ENCODE peak calls at places on chromosomes 3 and 15, in five cellular contexts. One of them, this sample, is unnamed.

GRCh38 chr3:197295871-197296270 is 2.5 kb downstream of the DLG1 start:
- DNase-seq in mammary epithelial cell: no peak
- DNase-seq in PC-9: no peak
- DNase-seq in HepG2: no peak
- DNase-seq in fibroblast of lung: peak; percentile 25
- DNase-seq in this sample: no peak

GRCh38 chr15:68797589-68798377 is 22.9 kb downstream of the ANP32A start:
- DNase-seq in HepG2: no peak
- DNase-seq in PC-9: no peak
- DNase-seq in fibroblast of lung: no peak
- DNase-seq in mammary epithelial cell: no peak
- DNase-seq in this sample: no peak

GRCh38 chr3:46632792-46633191 is 20.5 kb downstream of the FAM240A start:
- DNase-seq in mammary epithelial cell: no peak
- DNase-seq in HepG2: peak; percentile 30
- DNase-seq in PC-9: no peak
- DNase-seq in fibroblast of lung: no peak
- DNase-seq in this sample: peak; percentile 55

GRCh38 chr3:135650309-135650708 is 315.2 kb upstream of the PPP2R3A start:
- DNase-seq in fibroblast of lung: no peak
- DNase-seq in HepG2: no peak
- DNase-seq in PC-9: no peak
- DNase-seq in mammary epithelial cell: no peak
- DNase-seq in this sample: no peak

GRCh38 chr3:128970741-128971048 is 23.2 kb downstream of the CFAP92 start:
- DNase-seq in mammary epithelial cell: no peak
- DNase-seq in HepG2: no peak
- DNase-seq in fibroblast of lung: peak; percentile 7
- DNase-seq in PC-9: no peak
- DNase-seq in this sample: peak; percentile 25

GRCh38 chr3:43692085-43692484 is 1.3 kb downstream of the ABHD5 start:
- DNase-seq in mammary epithelial cell: no peak
- DNase-seq in HepG2: no peak
- DNase-seq in fibroblast of lung: no peak
- DNase-seq in PC-9: no peak
- DNase-seq in this sample: no peak

GRCh38 chr15:71154607-71155200 is 39.4 kb downstream of the THSD4 start:
- DNase-seq in HepG2: no peak
- DNase-seq in fibroblast of lung: no peak
- DNase-seq in PC-9: no peak
- DNase-seq in mammary epithelial cell: no peak
- DNase-seq in this sample: peak; percentile 16

GRCh38 chr3:32913790-32914446 is 37.5 kb upstream of the CCR4 start:
- DNase-seq in mammary epithelial cell: peak; percentile 84
- DNase-seq in fibroblast of lung: peak; percentile 58
- DNase-seq in HepG2: no peak
- DNase-seq in PC-9: no peak
- DNase-seq in this sample: peak; percentile 85

GRCh38 chr15:101244039-101244781 is 7.6 kb downstream of the CHSY1 start:
- DNase-seq in PC-9: no peak
- DNase-seq in HepG2: peak; percentile 63
- DNase-seq in fibroblast of lung: peak; percentile 69
- DNase-seq in mammary epithelial cell: no peak
- DNase-seq in this sample: no peak

GRCh38 chr3:101484805-101485620 is 28.0 kb downstream of the SENP7 start:
- DNase-seq in HepG2: no peak
- DNase-seq in mammary epithelial cell: peak; percentile 64
- DNase-seq in PC-9: peak; percentile 49
- DNase-seq in fibroblast of lung: peak; percentile 75
- DNase-seq in this sample: peak; percentile 60

GRCh38 chr15:67366904-67367303 is 112.3 kb downstream of the IQCH start:
- DNase-seq in fibroblast of lung: no peak
- DNase-seq in mammary epithelial cell: no peak
- DNase-seq in HepG2: no peak
- DNase-seq in PC-9: no peak
- DNase-seq in this sample: no peak

GRCh38 chr3:135926664-135927063 is 38.9 kb upstream of the PPP2R3A start:
- DNase-seq in HepG2: no peak
- DNase-seq in PC-9: no peak
- DNase-seq in fibroblast of lung: no peak
- DNase-seq in mammary epithelial cell: no peak
- DNase-seq in this sample: no peak

DNA sequence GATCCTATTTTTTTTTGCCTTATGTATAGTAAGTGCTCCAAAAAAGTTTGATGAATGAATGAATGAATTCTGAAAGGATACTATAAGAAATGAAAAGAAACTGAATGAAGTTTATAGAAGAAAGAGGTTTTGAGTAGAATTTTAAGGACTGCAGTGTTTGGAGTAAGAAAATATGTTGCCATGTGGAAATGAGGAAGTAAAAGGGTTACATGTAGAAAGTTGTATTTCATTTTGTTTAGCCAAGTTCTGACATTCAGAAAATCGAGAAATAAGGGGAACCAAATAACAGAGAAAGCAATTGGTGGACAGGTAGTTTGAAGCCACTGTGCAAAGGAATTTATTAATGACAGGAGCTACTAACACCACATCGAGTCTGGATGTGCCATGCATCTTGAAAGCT is 200.7 kb downstream of the SATB1 start:
- DNase-seq in mammary epithelial cell: no peak
- DNase-seq in fibroblast of lung: no peak
- DNase-seq in HepG2: no peak
- DNase-seq in PC-9: no peak
- DNase-seq in this sample: no peak
- H3K4me3 ChIP-seq in mammary epithelial cell: no peak overlapping the region
- H3K4me3 ChIP-seq in fibroblast of lung: no peak overlapping the region
- H3K4me3 ChIP-seq in HepG2: no peak overlapping the region
- H3K4me3 ChIP-seq in PC-9: no peak overlapping the region
- H3K4me3 ChIP-seq in this sample: no peak overlapping the region

DNA sequence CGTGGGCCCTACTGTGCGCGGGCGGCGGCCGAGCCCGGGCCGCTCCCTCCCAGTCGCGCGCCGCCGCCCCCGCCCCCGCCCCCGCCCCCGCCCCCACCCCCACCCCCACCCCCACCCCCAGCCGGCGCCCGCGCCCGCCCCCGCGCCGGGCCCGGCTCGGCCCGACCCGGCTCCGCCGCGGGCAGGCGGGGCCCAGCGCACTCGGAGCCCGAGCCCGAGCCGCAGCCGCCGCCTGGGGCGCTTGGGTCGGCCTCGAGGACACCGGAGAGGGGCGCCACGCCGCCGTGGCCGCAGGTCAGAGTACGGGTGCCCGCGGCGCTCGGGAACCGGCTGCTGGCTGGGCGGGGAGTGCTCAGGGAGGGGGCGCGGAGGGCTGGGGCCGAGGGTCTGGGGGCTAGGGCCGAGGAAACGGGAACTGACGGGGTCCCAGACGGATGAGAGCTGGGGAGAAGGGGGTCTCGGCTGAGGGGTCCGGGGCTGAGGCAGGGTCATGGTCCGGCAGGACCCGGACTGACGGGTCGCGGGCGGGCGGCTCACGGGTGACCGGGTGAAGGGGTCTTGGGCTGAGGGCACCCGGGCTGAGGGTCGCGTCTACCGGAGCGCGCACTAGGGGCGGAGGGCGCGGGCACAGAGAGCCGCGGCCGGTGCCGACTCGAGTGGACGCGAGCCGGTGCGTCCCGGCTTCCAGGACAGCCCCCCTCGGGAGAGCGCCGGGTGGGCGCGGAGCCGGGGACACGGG is 974 bp upstream of the PPARG start:
- DNase-seq in PC-9: peak; percentile 54
- DNase-seq in HepG2: no peak
- DNase-seq in fibroblast of lung: peak; percentile 29
- DNase-seq in mammary epithelial cell: no peak
- DNase-seq in this sample: peak; percentile 63
- TF ChIP-seq EZH2 in PC-9: no peak
- TF ChIP-seq EZH2 in HepG2: no peak
- TF ChIP-seq EZH2 in fibroblast of lung: peak; percentile 53
- TF ChIP-seq EZH2 in mammary epithelial cell: no peak
- TF ChIP-seq EZH2 in this sample: no peak

GRCh38 chr3:27767000-27767399 is 44.9 kb upstream of the EOMES start:
- DNase-seq in fibroblast of lung: no peak
- DNase-seq in mammary epithelial cell: no peak
- DNase-seq in PC-9: no peak
- DNase-seq in HepG2: no peak
- DNase-seq in this sample: no peak
- H3K4me3 ChIP-seq in fibroblast of lung: no peak overlapping the region
- H3K4me3 ChIP-seq in mammary epithelial cell: no peak overlapping the region
- H3K4me3 ChIP-seq in PC-9: no peak overlapping the region
- H3K4me3 ChIP-seq in HepG2: no peak overlapping the region
- H3K4me3 ChIP-seq in this sample: no peak overlapping the region

GRCh38 chr15:66253296-66253642 is 281 bp downstream of the MEGF11 start:
- DNase-seq in mammary epithelial cell: no peak
- DNase-seq in HepG2: no peak
- DNase-seq in PC-9: peak; percentile 9
- DNase-seq in fibroblast of lung: no peak
- DNase-seq in this sample: no peak

GRCh38 chr15:66254364-66255292 is 1.1 kb upstream of the MEGF11 start:
- DNase-seq in PC-9: no peak
- DNase-seq in mammary epithelial cell: no peak
- DNase-seq in fibroblast of lung: no peak
- DNase-seq in HepG2: no peak
- DNase-seq in this sample: no peak

GRCh38 chr15:66252411-66253295 is 897 bp downstream of the MEGF11 start:
- DNase-seq in PC-9: peak; percentile 58
- DNase-seq in fibroblast of lung: peak; percentile 46
- DNase-seq in HepG2: peak; percentile 7
- DNase-seq in mammary epithelial cell: peak; percentile 29
- DNase-seq in this sample: peak; percentile 76

GRCh38 chr15:66255293-66255676 is 1.7 kb upstream of the MEGF11 start:
- DNase-seq in mammary epithelial cell: no peak
- DNase-seq in HepG2: no peak
- DNase-seq in PC-9: no peak
- DNase-seq in fibroblast of lung: no peak
- DNase-seq in this sample: no peak

GRCh38 chr15:66253643-66254363 is at the start of gene MEGF11:
- DNase-seq in mammary epithelial cell: peak; percentile 28
- DNase-seq in PC-9: peak; percentile 22
- DNase-seq in HepG2: no peak
- DNase-seq in fibroblast of lung: peak; percentile 56
- DNase-seq in this sample: peak; percentile 44
- TF ChIP-seq EZH2 in mammary epithelial cell: no peak
- TF ChIP-seq EZH2 in PC-9: no peak
- TF ChIP-seq EZH2 in HepG2: no peak
- TF ChIP-seq EZH2 in fibroblast of lung: peak; percentile 20
- TF ChIP-seq EZH2 in this sample: peak; percentile 98

GRCh38 chr3:181844227-181844626 is 132.5 kb downstream of the SOX2 start:
- DNase-seq in fibroblast of lung: no peak
- DNase-seq in PC-9: no peak
- DNase-seq in mammary epithelial cell: no peak
- DNase-seq in HepG2: no peak
- DNase-seq in this sample: no peak

GRCh38 chr3:181838940-181839914 is 127.5 kb downstream of the SOX2 start:
- DNase-seq in fibroblast of lung: peak; percentile 9
- DNase-seq in PC-9: no peak
- DNase-seq in HepG2: no peak
- DNase-seq in mammary epithelial cell: no peak
- DNase-seq in this sample: no peak

DNA sequence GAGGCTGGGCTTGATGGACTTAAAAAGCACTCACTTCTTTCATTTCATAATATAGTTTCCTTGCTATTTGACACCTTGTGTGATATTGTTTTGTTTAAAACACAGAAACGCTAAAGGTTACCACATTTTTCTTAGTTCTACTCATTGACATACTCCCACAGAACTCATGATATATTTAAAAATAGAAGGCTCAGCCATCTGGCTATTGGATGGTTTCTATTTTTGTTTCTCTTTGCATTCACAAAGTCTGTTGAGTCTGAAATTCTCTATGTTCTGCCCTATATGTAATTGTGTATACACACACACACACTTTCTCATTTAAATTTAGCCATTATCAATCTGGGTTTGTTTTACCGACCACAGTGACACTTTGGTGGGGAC is 128.2 kb downstream of the SOX2 start:
- DNase-seq in PC-9: no peak
- DNase-seq in fibroblast of lung: peak; percentile 26
- DNase-seq in mammary epithelial cell: no peak
- DNase-seq in HepG2: no peak
- DNase-seq in this sample: no peak
- H3K4me3 ChIP-seq in PC-9: no peak overlapping the region
- H3K4me3 ChIP-seq in fibroblast of lung: no peak overlapping the region
- H3K4me3 ChIP-seq in mammary epithelial cell: no peak overlapping the region
- H3K4me3 ChIP-seq in HepG2: no peak overlapping the region
- H3K4me3 ChIP-seq in this sample: no peak overlapping the region

DNA sequence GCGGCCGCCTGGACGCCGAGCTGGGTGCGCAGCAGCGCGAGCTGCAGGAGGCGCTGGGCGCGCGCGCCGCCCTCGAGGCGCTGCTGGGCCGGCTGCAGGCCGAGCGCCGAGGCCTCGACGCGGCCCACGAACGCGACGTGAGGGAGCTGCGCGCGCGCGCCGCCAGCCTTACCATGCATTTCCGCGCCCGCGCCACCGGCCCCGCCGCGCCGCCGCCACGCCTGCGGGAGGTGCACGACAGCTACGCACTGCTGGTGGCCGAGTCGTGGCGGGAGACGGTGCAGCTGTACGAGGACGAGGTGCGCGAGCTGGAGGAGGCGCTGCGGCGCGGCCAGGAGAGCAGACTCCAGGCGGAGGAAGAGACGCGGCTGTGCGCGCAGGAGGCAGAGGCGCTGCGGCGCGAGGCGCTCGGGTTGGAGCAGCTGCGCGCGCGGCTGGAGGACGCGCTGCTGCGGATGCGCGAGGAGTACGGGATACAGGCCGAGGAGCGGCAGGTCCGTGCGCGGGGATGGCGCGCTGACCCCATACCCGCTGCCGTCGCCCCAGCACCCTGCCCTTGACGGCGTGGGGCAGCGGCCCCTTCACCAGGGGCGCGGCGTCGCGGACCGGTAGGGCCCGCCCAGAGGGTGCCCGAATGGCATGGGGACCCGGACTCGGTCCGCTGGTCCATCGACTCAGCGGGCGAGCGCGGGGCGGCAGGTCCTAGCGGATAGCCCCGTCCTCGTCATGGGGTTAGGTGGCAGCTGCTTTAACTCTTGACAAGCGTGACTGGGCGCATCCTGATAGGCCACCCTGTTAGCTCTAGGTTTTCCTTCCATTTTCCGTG is 849 bp downstream of the SYNM start:
- DNase-seq in HepG2: no peak
- DNase-seq in PC-9: peak; percentile 51
- DNase-seq in mammary epithelial cell: peak; percentile 75
- DNase-seq in fibroblast of lung: peak; percentile 74
- DNase-seq in this sample: peak; percentile 76
- TF ChIP-seq EZH2 in HepG2: no peak
- TF ChIP-seq EZH2 in PC-9: no peak
- TF ChIP-seq EZH2 in mammary epithelial cell: peak; percentile 28
- TF ChIP-seq EZH2 in fibroblast of lung: no peak
- TF ChIP-seq EZH2 in this sample: no peak

GRCh38 chr3:87167634-87168456 is 59.3 kb upstream of the CHMP2B start:
- DNase-seq in mammary epithelial cell: peak; percentile 39
- DNase-seq in fibroblast of lung: peak; percentile 34
- DNase-seq in HepG2: peak; percentile 31
- DNase-seq in PC-9: peak; percentile 20
- DNase-seq in this sample: peak; percentile 70
- H3K4me3 ChIP-seq in mammary epithelial cell: peak overlapping the region; percentile 47
- H3K4me3 ChIP-seq in fibroblast of lung: peak overlapping the region; percentile 47
- H3K4me3 ChIP-seq in HepG2: no peak overlapping the region
- H3K4me3 ChIP-seq in PC-9: peak overlapping the region; percentile 39
- H3K4me3 ChIP-seq in this sample: peak overlapping the region; percentile 81